ENCODE peak calls at places on chromosome 3, in six cellular contexts. One of them, this sample, is unnamed.

GRCh38 chr3:171755015-171755589 is 55.2 kb downstream of the PLD1 start:
- DNase-seq in Peyer's patch: no peak
- DNase-seq in mammary epithelial cell: no peak
- DNase-seq in lung: no peak
- DNase-seq in ovary: no peak
- DNase-seq in uterus: no peak
- DNase-seq in this sample: no peak

GRCh38 chr3:63656791-63657190 is 4.3 kb downstream of the SNTN start:
- DNase-seq in uterus: no peak
- DNase-seq in mammary epithelial cell: peak; percentile 21
- DNase-seq in lung: no peak
- DNase-seq in Peyer's patch: no peak
- DNase-seq in ovary: no peak
- DNase-seq in this sample: peak; percentile 24

GRCh38 chr3:49718419-49719213 is 868 bp downstream of the AMIGO3 start:
- DNase-seq in mammary epithelial cell: no peak
- DNase-seq in ovary: no peak
- DNase-seq in Peyer's patch: no peak
- DNase-seq in lung: no peak
- DNase-seq in uterus: no peak
- DNase-seq in this sample: no peak

GRCh38 chr3:188055388-188055787 is 98.6 kb upstream of the LPP start:
- DNase-seq in ovary: no peak
- DNase-seq in lung: no peak
- DNase-seq in mammary epithelial cell: no peak
- DNase-seq in uterus: no peak
- DNase-seq in Peyer's patch: no peak
- DNase-seq in this sample: no peak

GRCh38 chr3:49554639-49555265 is 475 bp downstream of the BSN start:
- DNase-seq in mammary epithelial cell: peak; percentile 28
- DNase-seq in lung: no peak
- DNase-seq in uterus: no peak
- DNase-seq in ovary: no peak
- DNase-seq in Peyer's patch: no peak
- DNase-seq in this sample: peak; percentile 37

GRCh38 chr3:45509038-45509767 is 85.3 kb upstream of the LIMD1 start:
- DNase-seq in lung: no peak
- DNase-seq in uterus: no peak
- DNase-seq in mammary epithelial cell: peak; percentile 75
- DNase-seq in Peyer's patch: no peak
- DNase-seq in ovary: no peak
- DNase-seq in this sample: peak; percentile 26

GRCh38 chr3:155876037-155876436 is 5.6 kb downstream of the GMPS start:
- DNase-seq in ovary: no peak
- DNase-seq in Peyer's patch: no peak
- DNase-seq in uterus: no peak
- DNase-seq in mammary epithelial cell: no peak
- DNase-seq in lung: no peak
- DNase-seq in this sample: no peak

GRCh38 chr3:62479276-62479675 is 105.9 kb upstream of the FEZF2 start:
- DNase-seq in ovary: no peak
- DNase-seq in uterus: no peak
- DNase-seq in mammary epithelial cell: no peak
- DNase-seq in lung: no peak
- DNase-seq in Peyer's patch: no peak
- DNase-seq in this sample: no peak

GRCh38 chr3:121165397-121165837 is 257.4 kb downstream of the STXBP5L start:
- DNase-seq in lung: no peak
- DNase-seq in Peyer's patch: no peak
- DNase-seq in mammary epithelial cell: no peak
- DNase-seq in ovary: no peak
- DNase-seq in uterus: no peak
- DNase-seq in this sample: no peak

GRCh38 chr3:190088890-190089289 is 31.8 kb downstream of the P3H2 start:
- DNase-seq in lung: no peak
- DNase-seq in uterus: no peak
- DNase-seq in Peyer's patch: no peak
- DNase-seq in mammary epithelial cell: peak; percentile 28
- DNase-seq in ovary: no peak
- DNase-seq in this sample: no peak

GRCh38 chr3:77039606-77040553 is at the start of gene ROBO2:
- DNase-seq in Peyer's patch: no peak
- DNase-seq in ovary: peak; percentile 73
- DNase-seq in mammary epithelial cell: peak; percentile 2
- DNase-seq in uterus: peak; percentile 30
- DNase-seq in lung: peak; percentile 28
- DNase-seq in this sample: peak; percentile 1

GRCh38 chr3:194255252-194256039 is 95.7 kb downstream of the CPN2 start:
- DNase-seq in ovary: no peak
- DNase-seq in uterus: no peak
- DNase-seq in mammary epithelial cell: no peak
- DNase-seq in Peyer's patch: peak; percentile 58
- DNase-seq in lung: peak; percentile 77
- DNase-seq in this sample: no peak

GRCh38 chr3:133896002-133896761 is 500 bp upstream of the RAB6B start:
- DNase-seq in lung: no peak
- DNase-seq in Peyer's patch: no peak
- DNase-seq in uterus: no peak
- DNase-seq in mammary epithelial cell: peak; percentile 8
- DNase-seq in ovary: no peak
- DNase-seq in this sample: no peak

GRCh38 chr3:133893683-133894333 is 1.9 kb downstream of the RAB6B start:
- DNase-seq in Peyer's patch: no peak
- DNase-seq in mammary epithelial cell: no peak
- DNase-seq in uterus: no peak
- DNase-seq in ovary: no peak
- DNase-seq in lung: peak; percentile 20
- DNase-seq in this sample: no peak

GRCh38 chr3:133894334-133895207 is 1.1 kb downstream of the RAB6B start:
- DNase-seq in Peyer's patch: no peak
- DNase-seq in uterus: no peak
- DNase-seq in ovary: no peak
- DNase-seq in lung: peak; percentile 22
- DNase-seq in mammary epithelial cell: no peak
- DNase-seq in this sample: no peak

GRCh38 chr3:133897547-133897946 is 1.9 kb upstream of the RAB6B start:
- DNase-seq in ovary: no peak
- DNase-seq in Peyer's patch: no peak
- DNase-seq in uterus: no peak
- DNase-seq in mammary epithelial cell: no peak
- DNase-seq in lung: no peak
- DNase-seq in this sample: no peak

GRCh38 chr3:133895208-133896001 is at the start of gene RAB6B:
- DNase-seq in uterus: peak; percentile 22
- DNase-seq in ovary: peak; percentile 53
- DNase-seq in mammary epithelial cell: peak; percentile 39
- DNase-seq in Peyer's patch: no peak
- DNase-seq in lung: peak; percentile 28
- DNase-seq in this sample: peak; percentile 43
- TF ChIP-seq CTCF in uterus: no peak
- TF ChIP-seq CTCF in ovary: no peak
- TF ChIP-seq CTCF in mammary epithelial cell: no peak
- TF ChIP-seq CTCF in Peyer's patch: no peak
- TF ChIP-seq CTCF in lung: no peak
- TF ChIP-seq CTCF in this sample: no peak

DNA sequence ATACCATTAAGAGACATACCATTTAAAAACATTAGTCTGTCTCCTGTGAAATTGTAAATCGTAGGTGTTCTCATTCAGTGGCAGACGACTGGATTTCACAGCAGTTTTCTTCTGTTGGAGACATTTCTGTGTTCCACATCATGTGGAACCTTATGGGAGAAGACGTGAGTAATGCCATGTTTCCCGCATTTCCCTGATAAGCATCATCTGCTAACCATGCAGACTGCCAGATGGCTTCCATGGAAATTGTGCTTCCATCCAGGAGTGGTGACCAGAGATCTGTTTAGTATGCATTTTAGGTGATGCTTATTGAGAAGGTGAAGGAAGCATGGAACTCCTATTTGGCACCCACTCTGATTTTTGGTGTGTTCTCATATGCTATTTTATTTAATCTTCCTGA is 28.4 kb upstream of the ST3GAL6 start:
- DNase-seq in lung: no peak
- DNase-seq in Peyer's patch: no peak
- DNase-seq in uterus: no peak
- DNase-seq in ovary: no peak
- DNase-seq in mammary epithelial cell: no peak
- DNase-seq in this sample: no peak
- H3K27ac ChIP-seq in lung: peak overlapping the region; percentile 66
- H3K27ac ChIP-seq in Peyer's patch: no peak overlapping the region
- H3K27ac ChIP-seq in uterus: no peak overlapping the region
- H3K27ac ChIP-seq in ovary: no peak overlapping the region
- H3K27ac ChIP-seq in mammary epithelial cell: no peak overlapping the region
- H3K27ac ChIP-seq in this sample: no peak overlapping the region

GRCh38 chr3:173719585-173719984 is 322.0 kb downstream of the NLGN1 start:
- DNase-seq in ovary: no peak
- DNase-seq in uterus: no peak
- DNase-seq in mammary epithelial cell: no peak
- DNase-seq in lung: no peak
- DNase-seq in Peyer's patch: no peak
- DNase-seq in this sample: no peak
- TF ChIP-seq CTCF in ovary: no peak
- TF ChIP-seq CTCF in uterus: no peak
- TF ChIP-seq CTCF in mammary epithelial cell: no peak
- TF ChIP-seq CTCF in lung: no peak
- TF ChIP-seq CTCF in Peyer's patch: no peak
- TF ChIP-seq CTCF in this sample: no peak

GRCh38 chr3:71444861-71445259 is 138.7 kb downstream of the FOXP1 start:
- DNase-seq in lung: no peak
- DNase-seq in Peyer's patch: no peak
- DNase-seq in ovary: no peak
- DNase-seq in uterus: no peak
- DNase-seq in mammary epithelial cell: no peak
- DNase-seq in this sample: no peak

GRCh38 chr3:71447803-71448202 is 135.7 kb downstream of the FOXP1 start:
- DNase-seq in mammary epithelial cell: peak; percentile 85
- DNase-seq in uterus: no peak
- DNase-seq in Peyer's patch: no peak
- DNase-seq in ovary: no peak
- DNase-seq in lung: no peak
- DNase-seq in this sample: peak; percentile 56

GRCh38 chr3:71446260-71446659 is 137.3 kb downstream of the FOXP1 start:
- DNase-seq in Peyer's patch: no peak
- DNase-seq in lung: no peak
- DNase-seq in ovary: no peak
- DNase-seq in mammary epithelial cell: no peak
- DNase-seq in uterus: no peak
- DNase-seq in this sample: no peak

GRCh38 chr3:71447197-71447596 is 136.3 kb downstream of the FOXP1 start:
- DNase-seq in Peyer's patch: no peak
- DNase-seq in lung: no peak
- DNase-seq in ovary: no peak
- DNase-seq in uterus: no peak
- DNase-seq in mammary epithelial cell: no peak
- DNase-seq in this sample: no peak

GRCh38 chr3:71446734-71447133 is 136.8 kb downstream of the FOXP1 start:
- DNase-seq in ovary: no peak
- DNase-seq in uterus: no peak
- DNase-seq in Peyer's patch: no peak
- DNase-seq in lung: no peak
- DNase-seq in mammary epithelial cell: no peak
- DNase-seq in this sample: no peak
- H3K27ac ChIP-seq in ovary: no peak overlapping the region
- H3K27ac ChIP-seq in uterus: no peak overlapping the region
- H3K27ac ChIP-seq in Peyer's patch: peak overlapping the region; percentile 36
- H3K27ac ChIP-seq in lung: no peak overlapping the region
- H3K27ac ChIP-seq in mammary epithelial cell: no peak overlapping the region
- H3K27ac ChIP-seq in this sample: peak overlapping the region; percentile 75

GRCh38 chr3:51748327-51748726 is 30.7 kb downstream of the IQCF6 start:
- DNase-seq in Peyer's patch: no peak
- DNase-seq in uterus: no peak
- DNase-seq in ovary: no peak
- DNase-seq in lung: no peak
- DNase-seq in mammary epithelial cell: no peak
- DNase-seq in this sample: no peak
- TF ChIP-seq CTCF in Peyer's patch: no peak
- TF ChIP-seq CTCF in uterus: no peak
- TF ChIP-seq CTCF in ovary: no peak
- TF ChIP-seq CTCF in lung: no peak
- TF ChIP-seq CTCF in mammary epithelial cell: no peak
- TF ChIP-seq CTCF in this sample: no peak

GRCh38 chr3:183857863-183858262 is 26.8 kb downstream of the PARL start:
- DNase-seq in ovary: no peak
- DNase-seq in mammary epithelial cell: no peak
- DNase-seq in Peyer's patch: no peak
- DNase-seq in uterus: no peak
- DNase-seq in lung: no peak
- DNase-seq in this sample: no peak
- H3K27ac ChIP-seq in ovary: no peak overlapping the region
- H3K27ac ChIP-seq in mammary epithelial cell: no peak overlapping the region
- H3K27ac ChIP-seq in Peyer's patch: no peak overlapping the region
- H3K27ac ChIP-seq in uterus: no peak overlapping the region
- H3K27ac ChIP-seq in lung: no peak overlapping the region
- H3K27ac ChIP-seq in this sample: no peak overlapping the region

GRCh38 chr3:107077391-107077790 is 299.8 kb upstream of the CCDC54 start:
- DNase-seq in uterus: no peak
- DNase-seq in lung: no peak
- DNase-seq in ovary: no peak
- DNase-seq in mammary epithelial cell: no peak
- DNase-seq in Peyer's patch: no peak
- DNase-seq in this sample: no peak
- TF ChIP-seq CTCF in uterus: no peak
- TF ChIP-seq CTCF in lung: no peak
- TF ChIP-seq CTCF in ovary: no peak
- TF ChIP-seq CTCF in mammary epithelial cell: no peak
- TF ChIP-seq CTCF in Peyer's patch: no peak
- TF ChIP-seq CTCF in this sample: no peak

DNA sequence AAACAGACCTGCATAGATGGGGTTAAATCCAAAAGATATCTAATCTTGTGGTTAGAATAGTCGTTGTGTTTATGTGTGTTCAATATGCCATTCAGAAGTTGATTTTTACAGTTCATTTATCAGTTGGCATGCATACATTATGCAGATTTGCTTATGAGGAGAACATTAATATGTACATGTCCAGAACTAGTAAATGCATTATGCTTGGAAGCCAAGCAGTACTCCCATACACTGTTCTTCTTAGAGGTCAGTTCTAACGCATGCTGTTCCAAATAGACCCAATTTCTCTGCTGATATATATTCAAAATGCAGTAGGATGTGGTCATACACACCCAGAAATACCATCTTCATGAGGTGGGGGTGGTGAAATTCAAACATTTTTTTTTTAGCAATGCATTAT is 955 bp downstream of the FGF12 start:
- DNase-seq in mammary epithelial cell: no peak
- DNase-seq in ovary: no peak
- DNase-seq in Peyer's patch: no peak
- DNase-seq in uterus: no peak
- DNase-seq in lung: no peak
- DNase-seq in this sample: no peak
- H3K27ac ChIP-seq in mammary epithelial cell: no peak overlapping the region
- H3K27ac ChIP-seq in ovary: no peak overlapping the region
- H3K27ac ChIP-seq in Peyer's patch: no peak overlapping the region
- H3K27ac ChIP-seq in uterus: no peak overlapping the region
- H3K27ac ChIP-seq in lung: peak overlapping the region; percentile 70
- H3K27ac ChIP-seq in this sample: no peak overlapping the region

GRCh38 chr3:131549340-131549739 is 46.6 kb upstream of the MRPL3 start:
- DNase-seq in uterus: no peak
- DNase-seq in ovary: no peak
- DNase-seq in lung: no peak
- DNase-seq in mammary epithelial cell: no peak
- DNase-seq in Peyer's patch: no peak
- DNase-seq in this sample: no peak
- TF ChIP-seq CTCF in uterus: no peak
- TF ChIP-seq CTCF in ovary: no peak
- TF ChIP-seq CTCF in lung: no peak
- TF ChIP-seq CTCF in mammary epithelial cell: peak; percentile 42
- TF ChIP-seq CTCF in Peyer's patch: no peak
- TF ChIP-seq CTCF in this sample: no peak

This sample was measured in RWPE1.